ENCODE peak calls at places on chromosomes 5 and 9, in five cellular contexts. Z is fibroblast of lung, E is DMS79 treated with DMSO at 0.1 percent for 48 hours, I is AG09309, X is T-cell. A is an unnamed sample.

GRCh38 chr5:127235136-127235535 is 55.5 kb upstream of the MEGF10 start:
- DNase-seq in Z (no peak), E (no peak), I (no peak), X (no peak), A (no peak)

GRCh38 chr5:133421394-133421793 is 190.9 kb downstream of the FSTL4 start:
- DNase-seq in Z (no peak), E (no peak), I (no peak), X (no peak), A (no peak)

GRCh38 chr5:55226934-55227737 is at the start of gene MCIDAS:
- DNase-seq in Z (no peak), E (peak), I (no peak), X (no peak), A (no peak)

GRCh38 chr9:22157271-22157670 is 148.2 kb upstream of the CDKN2B start:
- DNase-seq in Z (no peak), E (no peak), I (no peak), X (no peak), A (no peak)

GRCh38 chr5:142779163-142779562 is 9.0 kb downstream of the ARHGAP26 start:
- DNase-seq in Z (no peak), E (no peak), I (no peak), X (no peak), A (no peak)

GRCh38 chr9:130140701-130141100 is 31.5 kb upstream of the NCS1 start:
- DNase-seq in Z (no peak), E (no peak), I (no peak), X (no peak), A (no peak)

GRCh38 chr9:77020438-77021264 is 1.2 kb downstream of the FOXB2 start:
- DNase-seq in Z (no peak), E (peak), I (no peak), X (no peak), A (no peak)

GRCh38 chr9:138072897-138073296 is 195.3 kb downstream of the CACNA1B start:
- DNase-seq in Z (no peak), E (no peak), I (no peak), X (no peak), A (no peak)

GRCh38 chr9:98999152-98999525 is 55.4 kb downstream of the COL15A1 start:
- DNase-seq in Z (no peak), E (no peak), I (no peak), X (no peak), A (no peak)

GRCh38 chr5:43573058-43573457 is 16.2 kb upstream of the PAIP1 start:
- DNase-seq in Z (peak), E (no peak), I (peak), X (no peak), A (peak)

GRCh38 chr5:76083555-76084495 is 642 bp downstream of the SV2C start:
- DNase-seq in Z (no peak), E (no peak), I (no peak), X (no peak), A (no peak)

GRCh38 chr9:22119537-22120167 is 110.5 kb upstream of the CDKN2B start:
- DNase-seq in Z (peak), E (no peak), I (no peak), X (no peak), A (peak)

GRCh38 chr5:82403026-82403425 is 124.9 kb upstream of the RPS23 start:
- DNase-seq in Z (no peak), E (no peak), I (no peak), X (no peak), A (no peak)

GRCh38 chr9:99134893-99135341 is 30.0 kb downstream of the TGFBR1 start:
- DNase-seq in Z (peak), E (no peak), I (peak), X (no peak), A (peak)

GRCh38 chr5:128052764-128053163 is 30.8 kb upstream of the SLC12A2 start:
- DNase-seq in Z (no peak), E (no peak), I (no peak), X (no peak), A (no peak)

GRCh38 chr9:114497220-114497619 is 8.1 kb downstream of the WHRN start:
- DNase-seq in Z (no peak), E (peak), I (no peak), X (no peak), A (no peak)

GRCh38 chr9:116151966-116152381 is 1.6 kb upstream of the PAPPA start:
- DNase-seq in Z (peak), E (no peak), I (peak), X (no peak), A (no peak)